ENCODE peak calls at places on chromosomes 12 and 14, in six cellular contexts. U is NB4, J is left lung, Q is lower lobe of right lung, B is PC-9, X is A549. K is an unnamed sample.

GRCh38 chr12:45439039-45439438 is 223.1 kb downstream of the ANO6 start:
- DNase-seq in J (no peak), B (peak; percentile 81), U (peak; percentile 39), Q (no peak), X (peak; percentile 8), K (no peak)

GRCh38 chr14:59890676-59891075 is 20.1 kb upstream of the RTN1 start:
- DNase-seq in X (no peak), U (no peak), Q (no peak), J (no peak), B (no peak), K (no peak)

GRCh38 chr12:3748620-3749019 is 4.3 kb downstream of the CRACR2A start:
- DNase-seq in Q (no peak), B (peak; percentile 3), J (no peak), U (no peak), X (no peak), K (no peak)

GRCh38 chr12:5633102-5633501 is 201.2 kb downstream of the NTF3 start:
- DNase-seq in U (no peak), X (no peak), J (no peak), Q (no peak), B (no peak), K (no peak)

GRCh38 chr12:132215644-132215989 is 71.4 kb downstream of the NOC4L start:
- DNase-seq in Q (no peak), U (no peak), X (no peak), J (no peak), B (no peak), K (no peak)

GRCh38 chr12:8033153-8034044 is 883 bp downstream of the FOXJ2 start:
- DNase-seq in Q (no peak), J (peak; percentile 70), U (peak; percentile 68), X (peak; percentile 60), B (peak; percentile 43), K (no peak)

GRCh38 chr12:58296818-58297217 is 355.5 kb downstream of the ATP23 start:
- DNase-seq in Q (no peak), U (no peak), J (no peak), B (no peak), X (no peak), K (no peak)

GRCh38 chr12:34377243-34378035 is 355.1 kb downstream of the ALG10 start:
- DNase-seq in J (no peak), X (no peak), U (no peak), Q (no peak), B (no peak), K (no peak)

GRCh38 chr14:59362533-59362932 is 102.6 kb downstream of the GPR135 start:
- DNase-seq in B (no peak), Q (no peak), U (no peak), X (no peak), J (no peak), K (no peak)

GRCh38 chr14:55107766-55108554 is 21.1 kb upstream of the LGALS3 start:
- DNase-seq in J (peak; percentile 94), X (peak; percentile 82), Q (peak; percentile 95), U (peak; percentile 95), B (peak; percentile 81), K (no peak)

GRCh38 chr12:53005215-53005985 is 856 bp upstream of the EIF4B start:
- DNase-seq in Q (peak; percentile 51), B (no peak), J (peak; percentile 36), X (peak; percentile 33), U (peak; percentile 42), K (no peak)

GRCh38 chr14:67863223-67863622 is 43.6 kb downstream of the RAD51B start:
- DNase-seq in B (peak; percentile 79), X (no peak), J (no peak), U (no peak), Q (no peak), K (no peak)

GRCh38 chr12:13000616-13000934 is 510 bp upstream of the HEBP1 start:
- DNase-seq in U (no peak), X (peak; percentile 45), Q (no peak), J (no peak), B (no peak), K (no peak)

GRCh38 chr14:73058923-73059311 is 583 bp downstream of the RBM25 start:
- DNase-seq in U (peak; percentile 73), B (no peak), J (no peak), Q (peak; percentile 50), X (peak; percentile 39), K (no peak)

GRCh38 chr12:10408842-10409241 is 715 bp downstream of the KLRC4 start:
- DNase-seq in J (no peak), X (no peak), B (no peak), Q (no peak), U (no peak), K (no peak)

GRCh38 chr14:69087061-69087461 is 65.9 kb downstream of the DCAF5 start:
- DNase-seq in Q (no peak), J (no peak), X (no peak), U (no peak), B (peak; percentile 88), K (peak; percentile 60)

GRCh38 chr14:95340201-95340697 is 20.5 kb upstream of the CLMN start:
- DNase-seq in X (peak; percentile 64), U (no peak), J (no peak), Q (no peak), B (no peak), K (peak; percentile 98)

GRCh38 chr12:16189849-16190248 is 87.6 kb downstream of the SLC15A5 start:
- DNase-seq in Q (no peak), B (no peak), X (peak; percentile 73), J (no peak), U (peak; percentile 65), K (no peak)

GRCh38 chr14:69135133-69135532 is 17.8 kb downstream of the DCAF5 start:
- DNase-seq in U (no peak), Q (no peak), J (no peak), B (no peak), X (no peak), K (no peak)

GRCh38 chr14:31927348-31927826 is 149.7 kb upstream of the ARHGAP5 start:
- DNase-seq in Q (no peak), X (peak; percentile 84), U (no peak), J (no peak), B (peak; percentile 86), K (no peak)

GRCh38 chr14:85024931-85025330 is 505.0 kb upstream of the FLRT2 start:
- DNase-seq in B (no peak), J (no peak), Q (no peak), X (no peak), U (no peak), K (no peak)

GRCh38 chr12:128737292-128737966 is 86.3 kb downstream of the SLC15A4 start:
- DNase-seq in X (no peak), U (no peak), J (no peak), Q (no peak), B (no peak), K (no peak)

GRCh38 chr12:96907681-96908163 is 665 bp downstream of the NEDD1 start:
- DNase-seq in Q (no peak), J (no peak), B (no peak), U (peak; percentile 70), X (peak; percentile 26), K (no peak)

GRCh38 chr12:118544569-118544968 is 168.2 kb downstream of the SUDS3 start:
- DNase-seq in Q (no peak), B (no peak), U (peak; percentile 59), X (peak; percentile 27), J (no peak), K (no peak)

GRCh38 chr14:67359319-67359774 is 257 bp downstream of the ATP6V1D start:
- DNase-seq in B (peak; percentile 65), U (no peak), X (no peak), J (no peak), Q (peak; percentile 53), K (no peak)

GRCh38 chr12:92199846-92200576 is 54.4 kb upstream of the BTG1 start:
- DNase-seq in U (no peak), X (no peak), J (no peak), Q (no peak), B (no peak), K (no peak)

GRCh38 chr12:3667485-3667884 is 85.4 kb downstream of the CRACR2A start:
- DNase-seq in J (no peak), Q (no peak), B (no peak), X (peak; percentile 12), U (no peak), K (no peak)

GRCh38 chr12:76113800-76114757 is 29.6 kb upstream of the NAP1L1 start:
- DNase-seq in U (no peak), X (no peak), B (no peak), J (no peak), Q (no peak), K (no peak)

GRCh38 chr12:132771126-132771838 is 9.7 kb upstream of the ANKLE2 start:
- DNase-seq in J (no peak), X (no peak), B (no peak), Q (no peak), U (peak; percentile 40), K (no peak)

GRCh38 chr14:36067428-36068187 is 108.9 kb downstream of the PTCSC3 start:
- DNase-seq in B (peak; percentile 53), J (no peak), X (no peak), Q (no peak), U (no peak), K (no peak)

GRCh38 chr12:84701966-84702365 is 210.6 kb downstream of the SLC6A15 start:
- DNase-seq in U (peak; percentile 7), J (no peak), B (no peak), Q (no peak), X (no peak), K (no peak)

GRCh38 chr14:105072381-105072861 is 7.2 kb upstream of the GPR132 start:
- DNase-seq in U (no peak), B (no peak), Q (no peak), X (no peak), J (no peak), K (no peak)
- H3K4me3 ChIP-seq in U (no peak overlapping the region), B (no peak overlapping the region), Q (no peak overlapping the region), X (no peak overlapping the region), J (no peak overlapping the region), K (no peak overlapping the region)

GRCh38 chr14:79318371-79318770 is 892.9 kb downstream of the DIO2 start:
- DNase-seq in X (no peak), B (no peak), Q (no peak), J (no peak), U (no peak), K (no peak)
- H3K4me3 ChIP-seq in X (no peak overlapping the region), B (no peak overlapping the region), Q (no peak overlapping the region), J (no peak overlapping the region), U (no peak overlapping the region), K (no peak overlapping the region)

DNA sequence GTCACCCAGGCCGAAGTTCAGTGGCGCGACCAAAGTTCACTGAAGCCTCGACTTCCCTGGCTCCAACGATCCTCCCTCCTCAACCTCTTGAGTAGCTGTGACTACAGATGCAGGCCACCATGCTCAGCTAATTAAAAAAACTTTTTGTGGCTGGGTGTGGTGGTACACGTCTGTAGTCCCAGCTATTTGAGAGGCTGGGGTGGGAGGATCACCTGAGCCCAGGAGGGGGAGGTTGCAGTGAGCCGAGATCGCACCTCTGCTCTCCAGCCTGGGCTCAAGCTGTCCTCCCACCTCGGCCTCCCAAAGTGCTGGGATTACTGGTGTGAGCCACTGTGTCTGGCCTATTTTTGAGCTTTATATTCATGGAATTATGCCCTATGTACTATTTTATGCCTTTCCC is 18.1 kb upstream of the RAD52 start:
- DNase-seq in X (no peak), Q (no peak), B (no peak), J (no peak), U (no peak), K (no peak)
- H3K4me3 ChIP-seq in X (no peak overlapping the region), Q (no peak overlapping the region), B (no peak overlapping the region), J (no peak overlapping the region), U (no peak overlapping the region), K (no peak overlapping the region)

DNA sequence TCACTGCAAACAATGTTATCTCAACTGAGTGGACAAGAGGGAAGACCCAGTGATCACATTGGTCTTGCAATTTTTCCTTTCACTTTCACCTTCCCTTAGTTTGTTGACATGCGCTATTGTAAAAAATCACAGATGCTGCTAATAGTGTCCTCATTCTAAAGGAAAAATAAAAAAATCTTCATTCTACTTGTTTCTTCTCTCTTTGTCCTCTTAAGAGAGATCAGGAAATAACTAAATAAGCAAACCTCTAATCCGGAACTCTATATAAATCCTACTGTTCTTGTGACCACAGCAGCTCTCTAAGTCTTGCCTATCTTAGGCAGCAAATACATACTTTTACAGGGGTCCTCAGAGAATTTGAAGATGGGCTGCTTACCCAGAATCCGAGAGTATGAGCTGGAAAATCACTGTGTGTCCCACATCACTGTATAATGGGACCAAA is 257.7 kb downstream of the NAV3 start:
- DNase-seq in Q (no peak), X (peak; percentile 4), J (no peak), U (no peak), B (no peak), K (no peak)
- H3K4me3 ChIP-seq in Q (peak overlapping the region; percentile 22), X (peak overlapping the region; percentile 24), J (peak overlapping the region; percentile 15), U (no peak overlapping the region), B (no peak overlapping the region), K (no peak overlapping the region)

K was measured in LNCaP clone FGC.